ENCODE peak calls at places on chromosomes 16 and 17, in seven cellular contexts. X is sigmoid colon; T is tibial nerve; A is BE2C; G is mammary epithelial cell; L is effector memory CD4-positive, alpha-beta T cell; I is fibroblast of lung. N is an unnamed sample. For H3K9me3, the result is how much of the 10 kb centered on the place peaks cover.

GRCh38 chr17:50183439-50184001 is 17.7 kb downstream of the SGCA start:
- DNase-seq in G (no peak), I (peak), A (no peak), T (no peak), X (no peak), L (no peak), N (peak)

GRCh38 chr17:73371285-73371684 is 59.5 kb upstream of the CDC42EP4 start:
- DNase-seq in I (peak), A (no peak), T (no peak), L (no peak), X (no peak), G (peak), N (no peak)

GRCh38 chr17:33469911-33470310 is 176.8 kb upstream of the ASIC2 start:
- DNase-seq in L (no peak), G (peak), I (peak), A (peak), X (no peak), T (no peak), N (peak)

GRCh38 chr16:56588781-56589140 is 567 bp upstream of the MT3 start:
- DNase-seq in G (no peak), A (no peak), X (no peak), I (no peak), T (no peak), L (no peak), N (no peak)

GRCh38 chr17:62723842-62724241 is 84.3 kb downstream of the MARCHF10 start:
- DNase-seq in L (no peak), I (no peak), G (no peak), A (peak), T (no peak), X (no peak), N (no peak)

GRCh38 chr16:31052131-31052530 is 18.8 kb downstream of the STX4 start:
- DNase-seq in L (no peak), T (peak), A (no peak), I (peak), G (peak), X (no peak), N (peak)

GRCh38 chr16:72131036-72131435 is 37.4 kb downstream of the DHX38 start:
- DNase-seq in A (no peak), L (no peak), I (peak), T (no peak), G (no peak), X (no peak), N (no peak)

GRCh38 chr17:34082404-34082803 is 172.7 kb upstream of the CCL2 start:
- DNase-seq in G (no peak), I (no peak), A (no peak), T (no peak), L (no peak), X (no peak), N (no peak)

GRCh38 chr16:54106078-54106477 is 180.5 kb downstream of the IRX3 start:
- DNase-seq in X (no peak), A (no peak), L (no peak), I (no peak), T (no peak), G (no peak), N (no peak)

GRCh38 chr17:81487487-81488275 is 24.9 kb downstream of the ACTG1 start:
- DNase-seq in X (peak), I (peak), L (peak), A (peak), G (peak), T (peak), N (peak)

GRCh38 chr17:56994009-56994792 is 16.3 kb downstream of the SCPEP1 start:
- DNase-seq in G (no peak), A (no peak), T (no peak), L (no peak), X (no peak), I (peak), N (no peak)

GRCh38 chr17:7572338-7572587 is 7.2 kb upstream of the CD68 start:
- DNase-seq in X (no peak), A (no peak), L (no peak), G (no peak), I (no peak), T (no peak), N (no peak)

GRCh38 chr17:17126131-17127110 is 79.7 kb downstream of the PLD6 start:
- DNase-seq in G (no peak), T (no peak), A (no peak), I (no peak), X (no peak), L (no peak), N (no peak)

GRCh38 chr16:75617121-75617520 is 6.0 kb downstream of the ADAT1 start:
- DNase-seq in I (no peak), G (no peak), L (no peak), X (no peak), A (no peak), T (no peak), N (no peak)

GRCh38 chr17:44219636-44220210 is at the start of gene UBTF:
- DNase-seq in X (peak), L (peak), I (peak), T (no peak), G (peak), A (peak), N (no peak)

GRCh38 chr17:30396129-30396528 is 17.4 kb downstream of the CPD start:
- DNase-seq in L (no peak), G (no peak), I (no peak), T (no peak), X (no peak), A (no peak), N (no peak)

GRCh38 chr17:73630957-73631595 is 13.2 kb downstream of the SDK2 start:
- DNase-seq in L (no peak), I (no peak), T (no peak), X (peak), A (no peak), G (no peak), N (no peak)

GRCh38 chr17:29677139-29677834 is 54.6 kb upstream of the CORO6 start:
- DNase-seq in G (no peak), A (no peak), T (peak), X (peak), I (no peak), L (no peak), N (no peak)

GRCh38 chr16:65373095-65373494 is 251.2 kb upstream of the CDH11 start:
- DNase-seq in X (no peak), I (no peak), T (no peak), L (no peak), A (no peak), G (no peak), N (no peak)

GRCh38 chr16:4016648-4017047 is 99.6 kb downstream of the ADCY9 start:
- DNase-seq in T (no peak), X (no peak), I (peak), A (no peak), L (no peak), G (no peak), N (no peak)

GRCh38 chr17:7058831-7059447 is 15.0 kb upstream of the SLC16A11 start:
- DNase-seq in L (no peak), I (peak), G (peak), A (no peak), X (no peak), T (no peak), N (no peak)

GRCh38 chr17:19284005-19284959 is 47.1 kb downstream of the EPN2 start:
- DNase-seq in L (no peak), X (no peak), T (no peak), A (no peak), I (no peak), G (no peak), N (no peak)

GRCh38 chr16:57146735-57147134 is 39.1 kb downstream of the PSME3IP1 start:
- DNase-seq in T (no peak), A (peak), L (no peak), X (peak), G (no peak), I (no peak), N (no peak)

GRCh38 chr16:16025214-16025968 is 76.0 kb downstream of the ABCC1 start:
- DNase-seq in G (peak), A (no peak), L (peak), I (peak), T (peak), X (no peak), N (no peak)

GRCh38 chr17:60392845-60393702 is 1.1 kb upstream of the USP32 start:
- DNase-seq in A (peak), X (peak), I (peak), T (peak), L (peak), G (peak), N (no peak)

GRCh38 chr16:58501242-58502131 is 1.5 kb downstream of the NDRG4 start:
- DNase-seq in A (peak), I (peak), G (no peak), X (peak), L (peak), T (no peak), N (peak)

GRCh38 chr17:27473748-27474609 is 17.7 kb downstream of the KSR1 start:
- DNase-seq in X (peak), L (peak), T (no peak), G (no peak), I (no peak), A (peak), N (no peak)

GRCh38 chr16:81483064-81483969 is 38.7 kb downstream of the CMIP start:
- DNase-seq in T (no peak), G (no peak), A (no peak), I (peak), L (no peak), X (no peak), N (no peak)

GRCh38 chr17:72661093-72661944 is 431.2 kb downstream of the SLC39A11 start:
- DNase-seq in G (peak), I (peak), A (peak), T (no peak), L (no peak), X (no peak), N (no peak)

GRCh38 chr16:25027781-25028180 is 12.6 kb upstream of the ARHGAP17 start:
- DNase-seq in T (no peak), A (no peak), L (no peak), X (no peak), G (no peak), I (no peak), N (no peak)

GRCh38 chr16:78743556-78743955 is 644.1 kb downstream of the WWOX start:
- DNase-seq in L (no peak), T (no peak), G (no peak), A (no peak), X (no peak), I (no peak), N (no peak)

GRCh38 chr16:78745491-78746019 is 646.1 kb downstream of the WWOX start:
- DNase-seq in G (no peak), T (no peak), X (no peak), A (no peak), I (no peak), L (no peak), N (no peak)

GRCh38 chr16:78744796-78745464 is 645.5 kb downstream of the WWOX start:
- DNase-seq in T (no peak), I (no peak), X (no peak), L (no peak), A (no peak), G (no peak), N (no peak)

GRCh38 chr16:78742501-78743283 is 643.2 kb downstream of the WWOX start:
- DNase-seq in L (peak), I (peak), X (no peak), A (no peak), G (no peak), T (no peak), N (no peak)

DNA sequence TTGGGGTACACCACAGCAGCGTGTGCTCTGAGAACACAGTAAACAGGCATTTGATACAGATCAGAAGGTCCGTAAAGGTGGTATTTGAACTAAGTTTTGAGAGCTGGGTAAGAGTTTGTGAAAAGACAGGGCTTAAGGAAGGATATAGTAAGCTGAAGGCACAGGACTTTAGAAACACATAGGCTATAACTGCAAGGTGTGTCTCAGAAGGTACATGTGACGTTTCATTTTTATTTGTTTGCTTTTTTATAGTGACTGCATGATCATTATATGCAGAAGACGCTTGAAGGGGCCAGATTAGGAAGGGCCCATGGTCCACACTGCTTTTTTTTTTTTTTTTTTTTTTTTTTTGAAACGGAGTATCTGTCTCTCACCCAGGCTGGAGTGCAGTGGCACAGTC is 644.6 kb downstream of the WWOX start:
- DNase-seq in L (no peak), X (no peak), G (no peak), T (no peak), I (no peak), A (no peak), N (no peak)
- H3K9me3 ChIP-seq in L (under half), X (under half), G (under half), T (under half), I (under half), A (under half), N (under half)

DNA sequence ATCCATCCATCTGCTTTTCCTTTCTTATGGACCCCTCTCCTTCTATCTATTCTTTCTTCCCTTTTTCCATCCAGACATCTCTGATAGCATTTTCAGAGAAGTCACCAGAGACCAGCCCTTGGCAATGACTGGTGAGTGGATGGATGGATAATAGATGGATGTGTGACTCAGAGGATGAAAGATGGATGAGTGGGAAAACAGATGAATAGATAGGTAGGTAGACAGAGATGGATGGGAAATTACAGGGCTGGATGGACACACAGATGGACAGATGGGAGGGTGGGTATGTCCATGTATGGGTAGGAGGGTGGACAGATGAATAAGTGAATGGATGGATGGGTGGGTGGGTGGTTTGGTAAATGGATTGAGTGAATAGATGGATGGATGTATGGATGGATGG is 101.0 kb downstream of the LITAF start:
- DNase-seq in A (no peak), X (no peak), I (no peak), L (no peak), T (no peak), G (no peak), N (no peak)
- H3K9me3 ChIP-seq in A (under half), X (under half), I (under half), L (under half), T (under half), G (under half), N (under half)

GRCh38 chr16:35149550-35149949 is 1690.1 kb downstream of the TP53TG3F start:
- DNase-seq in T (no peak), A (no peak), X (no peak), G (no peak), L (no peak), I (no peak), N (no peak)
- H3K9me3 ChIP-seq in T (under half), A (under half), X (under half), G (under half), L (under half), I (under half), N (half or more)

DNA sequence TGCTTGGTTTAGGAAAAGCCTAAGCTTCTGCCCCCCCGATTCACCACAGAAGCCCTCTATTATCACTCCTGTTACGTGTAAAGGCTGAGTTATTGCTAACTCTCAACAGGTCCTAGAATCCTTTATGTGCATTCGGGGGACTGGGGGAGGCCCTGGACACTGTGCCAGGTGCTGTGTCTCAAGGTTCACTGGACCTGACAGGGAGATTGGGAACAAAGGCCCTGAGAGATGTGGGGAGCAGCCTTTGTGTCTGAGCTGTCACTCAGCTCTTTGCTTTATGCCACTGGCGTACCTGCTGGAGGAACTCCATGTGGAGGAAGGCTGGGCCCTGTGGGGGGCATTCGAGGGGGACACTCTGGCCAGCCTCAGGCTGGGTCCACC is 65.9 kb downstream of the METRNL start:
- DNase-seq in T (no peak), L (no peak), G (no peak), A (no peak), X (peak), I (no peak), N (no peak)
- H3K9me3 ChIP-seq in T (under half), L (under half), G (under half), A (under half), X (under half), I (under half), N (under half)

N was measured in left lung.